ENCODE peak calls at places on chromosomes 4 and X, in eight cellular contexts. One of them, this sample, is unnamed.

GRCh38 chr4:113094802-113095201 is 45.3 kb downstream of the ANK2 start:
- DNase-seq in left ventricle myocardium inferior: no peak
- DNase-seq in fibroblast of pulmonary artery: peak
- DNase-seq in neural progenitor cell: peak
- DNase-seq in mucosa of descending colon: no peak
- DNase-seq in hepatocyte: peak
- DNase-seq in suprapubic skin: no peak
- DNase-seq in A549: peak
- DNase-seq in this sample: peak

GRCh38 chrX:48522291-48522690 is 683 bp downstream of the EBP start:
- DNase-seq in left ventricle myocardium inferior: no peak
- DNase-seq in fibroblast of pulmonary artery: no peak
- DNase-seq in neural progenitor cell: peak
- DNase-seq in mucosa of descending colon: peak
- DNase-seq in hepatocyte: peak
- DNase-seq in suprapubic skin: no peak
- DNase-seq in A549: no peak
- DNase-seq in this sample: no peak

GRCh38 chrX:56797966-56798711 is 69.1 kb downstream of the NBDY start:
- DNase-seq in left ventricle myocardium inferior: no peak
- DNase-seq in fibroblast of pulmonary artery: peak
- DNase-seq in neural progenitor cell: no peak
- DNase-seq in mucosa of descending colon: no peak
- DNase-seq in hepatocyte: no peak
- DNase-seq in suprapubic skin: peak
- DNase-seq in A549: no peak
- DNase-seq in this sample: no peak

GRCh38 chr4:169080970-169081369 is 70.9 kb upstream of the CBR4 start:
- DNase-seq in left ventricle myocardium inferior: no peak
- DNase-seq in fibroblast of pulmonary artery: peak
- DNase-seq in neural progenitor cell: no peak
- DNase-seq in mucosa of descending colon: no peak
- DNase-seq in hepatocyte: peak
- DNase-seq in suprapubic skin: no peak
- DNase-seq in A549: no peak
- DNase-seq in this sample: peak

GRCh38 chr4:107147864-107148263 is 111.8 kb upstream of the DKK2 start:
- DNase-seq in left ventricle myocardium inferior: no peak
- DNase-seq in fibroblast of pulmonary artery: no peak
- DNase-seq in neural progenitor cell: no peak
- DNase-seq in mucosa of descending colon: no peak
- DNase-seq in hepatocyte: no peak
- DNase-seq in suprapubic skin: no peak
- DNase-seq in A549: no peak
- DNase-seq in this sample: no peak

GRCh38 chr4:82823062-82823461 is 24.5 kb upstream of the SCD5 start:
- DNase-seq in left ventricle myocardium inferior: no peak
- DNase-seq in fibroblast of pulmonary artery: no peak
- DNase-seq in neural progenitor cell: no peak
- DNase-seq in mucosa of descending colon: no peak
- DNase-seq in hepatocyte: no peak
- DNase-seq in suprapubic skin: no peak
- DNase-seq in A549: no peak
- DNase-seq in this sample: peak

GRCh38 chr4:41070516-41071281 is 143.6 kb downstream of the APBB2 start:
- DNase-seq in left ventricle myocardium inferior: no peak
- DNase-seq in fibroblast of pulmonary artery: peak
- DNase-seq in neural progenitor cell: no peak
- DNase-seq in mucosa of descending colon: no peak
- DNase-seq in hepatocyte: no peak
- DNase-seq in suprapubic skin: no peak
- DNase-seq in A549: no peak
- DNase-seq in this sample: no peak

GRCh38 chrX:124343016-124343415 is 3.3 kb upstream of the SH2D1A start:
- DNase-seq in left ventricle myocardium inferior: no peak
- DNase-seq in fibroblast of pulmonary artery: no peak
- DNase-seq in neural progenitor cell: no peak
- DNase-seq in mucosa of descending colon: no peak
- DNase-seq in hepatocyte: no peak
- DNase-seq in suprapubic skin: no peak
- DNase-seq in A549: no peak
- DNase-seq in this sample: no peak

GRCh38 chrX:9644335-9644734 is 121.3 kb downstream of the GPR143 start:
- DNase-seq in left ventricle myocardium inferior: no peak
- DNase-seq in fibroblast of pulmonary artery: no peak
- DNase-seq in neural progenitor cell: no peak
- DNase-seq in mucosa of descending colon: no peak
- DNase-seq in hepatocyte: no peak
- DNase-seq in suprapubic skin: no peak
- DNase-seq in A549: no peak
- DNase-seq in this sample: no peak

GRCh38 chr4:163384434-163384833 is 40.7 kb downstream of the NPY5R start:
- DNase-seq in left ventricle myocardium inferior: no peak
- DNase-seq in fibroblast of pulmonary artery: no peak
- DNase-seq in neural progenitor cell: no peak
- DNase-seq in mucosa of descending colon: no peak
- DNase-seq in hepatocyte: no peak
- DNase-seq in suprapubic skin: no peak
- DNase-seq in A549: no peak
- DNase-seq in this sample: no peak

GRCh38 chrX:70030242-70030823 is 19.4 kb downstream of the AWAT2 start:
- DNase-seq in left ventricle myocardium inferior: no peak
- DNase-seq in fibroblast of pulmonary artery: peak
- DNase-seq in neural progenitor cell: peak
- DNase-seq in mucosa of descending colon: no peak
- DNase-seq in hepatocyte: peak
- DNase-seq in suprapubic skin: no peak
- DNase-seq in A549: peak
- DNase-seq in this sample: peak

GRCh38 chrX:141301017-141301416 is 58.7 kb upstream of the SPANXC start:
- DNase-seq in left ventricle myocardium inferior: no peak
- DNase-seq in fibroblast of pulmonary artery: no peak
- DNase-seq in neural progenitor cell: no peak
- DNase-seq in mucosa of descending colon: no peak
- DNase-seq in hepatocyte: no peak
- DNase-seq in suprapubic skin: no peak
- DNase-seq in A549: no peak
- DNase-seq in this sample: no peak

GRCh38 chr4:55358668-55359067 is 12.6 kb downstream of the SRD5A3 start:
- DNase-seq in left ventricle myocardium inferior: no peak
- DNase-seq in fibroblast of pulmonary artery: peak
- DNase-seq in neural progenitor cell: no peak
- DNase-seq in mucosa of descending colon: no peak
- DNase-seq in hepatocyte: no peak
- DNase-seq in suprapubic skin: no peak
- DNase-seq in A549: no peak
- DNase-seq in this sample: peak

GRCh38 chrX:2325076-2325784 is 175.5 kb downstream of the DHRSX start:
- DNase-seq in left ventricle myocardium inferior: peak
- DNase-seq in fibroblast of pulmonary artery: peak
- DNase-seq in neural progenitor cell: no peak
- DNase-seq in mucosa of descending colon: peak
- DNase-seq in hepatocyte: no peak
- DNase-seq in suprapubic skin: peak
- DNase-seq in A549: no peak
- DNase-seq in this sample: peak

GRCh38 chr4:56099378-56099786 is 150.6 kb downstream of the CEP135 start:
- DNase-seq in left ventricle myocardium inferior: no peak
- DNase-seq in fibroblast of pulmonary artery: no peak
- DNase-seq in neural progenitor cell: no peak
- DNase-seq in mucosa of descending colon: no peak
- DNase-seq in hepatocyte: no peak
- DNase-seq in suprapubic skin: no peak
- DNase-seq in A549: no peak
- DNase-seq in this sample: peak

GRCh38 chr4:149531861-149532260 is 283.8 kb downstream of the IQCM start:
- DNase-seq in left ventricle myocardium inferior: no peak
- DNase-seq in fibroblast of pulmonary artery: peak
- DNase-seq in neural progenitor cell: no peak
- DNase-seq in mucosa of descending colon: no peak
- DNase-seq in hepatocyte: peak
- DNase-seq in suprapubic skin: no peak
- DNase-seq in A549: no peak
- DNase-seq in this sample: peak

GRCh38 chr4:158236304-158237030 is 26.2 kb downstream of the TMEM144 start:
- DNase-seq in left ventricle myocardium inferior: no peak
- DNase-seq in fibroblast of pulmonary artery: peak
- DNase-seq in neural progenitor cell: no peak
- DNase-seq in mucosa of descending colon: no peak
- DNase-seq in hepatocyte: no peak
- DNase-seq in suprapubic skin: no peak
- DNase-seq in A549: no peak
- DNase-seq in this sample: no peak

GRCh38 chr4:25860586-25861421 is 2.0 kb downstream of the SEL1L3 start:
- DNase-seq in left ventricle myocardium inferior: no peak
- DNase-seq in fibroblast of pulmonary artery: peak
- DNase-seq in neural progenitor cell: no peak
- DNase-seq in mucosa of descending colon: no peak
- DNase-seq in hepatocyte: peak
- DNase-seq in suprapubic skin: no peak
- DNase-seq in A549: peak
- DNase-seq in this sample: no peak

GRCh38 chr4:38150021-38150671 is 189.9 kb downstream of the PTTG2 start:
- DNase-seq in left ventricle myocardium inferior: no peak
- DNase-seq in fibroblast of pulmonary artery: peak
- DNase-seq in neural progenitor cell: no peak
- DNase-seq in mucosa of descending colon: no peak
- DNase-seq in hepatocyte: no peak
- DNase-seq in suprapubic skin: peak
- DNase-seq in A549: no peak
- DNase-seq in this sample: peak

GRCh38 chr4:91114386-91114785 is 987.2 kb downstream of the CCSER1 start:
- DNase-seq in left ventricle myocardium inferior: no peak
- DNase-seq in fibroblast of pulmonary artery: no peak
- DNase-seq in neural progenitor cell: no peak
- DNase-seq in mucosa of descending colon: no peak
- DNase-seq in hepatocyte: no peak
- DNase-seq in suprapubic skin: no peak
- DNase-seq in A549: no peak
- DNase-seq in this sample: no peak

GRCh38 chrX:50941638-50942037 is 31.1 kb downstream of the BMP15 start:
- DNase-seq in left ventricle myocardium inferior: no peak
- DNase-seq in fibroblast of pulmonary artery: no peak
- DNase-seq in neural progenitor cell: peak
- DNase-seq in mucosa of descending colon: peak
- DNase-seq in hepatocyte: peak
- DNase-seq in suprapubic skin: no peak
- DNase-seq in A549: peak
- DNase-seq in this sample: no peak
- TF ChIP-seq CTCF in left ventricle myocardium inferior: peak
- TF ChIP-seq CTCF in fibroblast of pulmonary artery: peak
- TF ChIP-seq CTCF in neural progenitor cell: peak
- TF ChIP-seq CTCF in mucosa of descending colon: no peak
- TF ChIP-seq CTCF in hepatocyte: no peak
- TF ChIP-seq CTCF in suprapubic skin: no peak
- TF ChIP-seq CTCF in A549: peak
- TF ChIP-seq CTCF in this sample: no peak

GRCh38 chr4:140615451-140615850 is 46.7 kb upstream of the UCP1 start:
- DNase-seq in left ventricle myocardium inferior: no peak
- DNase-seq in fibroblast of pulmonary artery: no peak
- DNase-seq in neural progenitor cell: no peak
- DNase-seq in mucosa of descending colon: no peak
- DNase-seq in hepatocyte: no peak
- DNase-seq in suprapubic skin: no peak
- DNase-seq in A549: no peak
- DNase-seq in this sample: no peak

GRCh38 chr4:140611854-140612253 is 43.1 kb upstream of the UCP1 start:
- DNase-seq in left ventricle myocardium inferior: no peak
- DNase-seq in fibroblast of pulmonary artery: no peak
- DNase-seq in neural progenitor cell: no peak
- DNase-seq in mucosa of descending colon: no peak
- DNase-seq in hepatocyte: peak
- DNase-seq in suprapubic skin: no peak
- DNase-seq in A549: no peak
- DNase-seq in this sample: no peak

GRCh38 chr4:140607852-140608251 is 39.1 kb upstream of the UCP1 start:
- DNase-seq in left ventricle myocardium inferior: no peak
- DNase-seq in fibroblast of pulmonary artery: no peak
- DNase-seq in neural progenitor cell: no peak
- DNase-seq in mucosa of descending colon: no peak
- DNase-seq in hepatocyte: no peak
- DNase-seq in suprapubic skin: no peak
- DNase-seq in A549: no peak
- DNase-seq in this sample: no peak

GRCh38 chr4:140609548-140610425 is 41.0 kb upstream of the UCP1 start:
- DNase-seq in left ventricle myocardium inferior: no peak
- DNase-seq in fibroblast of pulmonary artery: peak
- DNase-seq in neural progenitor cell: peak
- DNase-seq in mucosa of descending colon: no peak
- DNase-seq in hepatocyte: peak
- DNase-seq in suprapubic skin: no peak
- DNase-seq in A549: peak
- DNase-seq in this sample: peak

GRCh38 chr4:140612356-140612755 is 43.6 kb upstream of the UCP1 start:
- DNase-seq in left ventricle myocardium inferior: no peak
- DNase-seq in fibroblast of pulmonary artery: no peak
- DNase-seq in neural progenitor cell: no peak
- DNase-seq in mucosa of descending colon: no peak
- DNase-seq in hepatocyte: no peak
- DNase-seq in suprapubic skin: no peak
- DNase-seq in A549: no peak
- DNase-seq in this sample: no peak
- H3K4me3 ChIP-seq in left ventricle myocardium inferior: no peak
- H3K4me3 ChIP-seq in fibroblast of pulmonary artery: no peak
- H3K4me3 ChIP-seq in neural progenitor cell: no peak
- H3K4me3 ChIP-seq in mucosa of descending colon: no peak
- H3K4me3 ChIP-seq in hepatocyte: no peak
- H3K4me3 ChIP-seq in suprapubic skin: no peak
- H3K4me3 ChIP-seq in A549: no peak
- H3K4me3 ChIP-seq in this sample: no peak

GRCh38 chr4:7042697-7043464 is at the start of gene TADA2B:
- DNase-seq in left ventricle myocardium inferior: peak
- DNase-seq in fibroblast of pulmonary artery: peak
- DNase-seq in neural progenitor cell: peak
- DNase-seq in mucosa of descending colon: peak
- DNase-seq in hepatocyte: peak
- DNase-seq in suprapubic skin: peak
- DNase-seq in A549: peak
- DNase-seq in this sample: peak
- TF ChIP-seq CTCF in left ventricle myocardium inferior: peak
- TF ChIP-seq CTCF in fibroblast of pulmonary artery: no peak
- TF ChIP-seq CTCF in neural progenitor cell: peak
- TF ChIP-seq CTCF in mucosa of descending colon: no peak
- TF ChIP-seq CTCF in hepatocyte: no peak
- TF ChIP-seq CTCF in suprapubic skin: peak
- TF ChIP-seq CTCF in A549: peak
- TF ChIP-seq CTCF in this sample: peak

GRCh38 chrX:150326843-150327242 is 36.3 kb upstream of the MAMLD1 start:
- DNase-seq in left ventricle myocardium inferior: no peak
- DNase-seq in fibroblast of pulmonary artery: no peak
- DNase-seq in neural progenitor cell: no peak
- DNase-seq in mucosa of descending colon: no peak
- DNase-seq in hepatocyte: no peak
- DNase-seq in suprapubic skin: no peak
- DNase-seq in A549: no peak
- DNase-seq in this sample: no peak

GRCh38 chrX:150324919-150325318 is 38.2 kb upstream of the MAMLD1 start:
- DNase-seq in left ventricle myocardium inferior: no peak
- DNase-seq in fibroblast of pulmonary artery: no peak
- DNase-seq in neural progenitor cell: no peak
- DNase-seq in mucosa of descending colon: no peak
- DNase-seq in hepatocyte: no peak
- DNase-seq in suprapubic skin: no peak
- DNase-seq in A549: no peak
- DNase-seq in this sample: peak

GRCh38 chrX:150324035-150324728 is 38.9 kb upstream of the MAMLD1 start:
- DNase-seq in left ventricle myocardium inferior: no peak
- DNase-seq in fibroblast of pulmonary artery: peak
- DNase-seq in neural progenitor cell: no peak
- DNase-seq in mucosa of descending colon: no peak
- DNase-seq in hepatocyte: peak
- DNase-seq in suprapubic skin: no peak
- DNase-seq in A549: peak
- DNase-seq in this sample: peak

GRCh38 chrX:150323020-150323419 is 40.1 kb upstream of the MAMLD1 start:
- DNase-seq in left ventricle myocardium inferior: no peak
- DNase-seq in fibroblast of pulmonary artery: no peak
- DNase-seq in neural progenitor cell: no peak
- DNase-seq in mucosa of descending colon: no peak
- DNase-seq in hepatocyte: no peak
- DNase-seq in suprapubic skin: no peak
- DNase-seq in A549: no peak
- DNase-seq in this sample: no peak
- H3K4me3 ChIP-seq in left ventricle myocardium inferior: no peak
- H3K4me3 ChIP-seq in fibroblast of pulmonary artery: no peak
- H3K4me3 ChIP-seq in neural progenitor cell: no peak
- H3K4me3 ChIP-seq in mucosa of descending colon: no peak
- H3K4me3 ChIP-seq in hepatocyte: no peak
- H3K4me3 ChIP-seq in suprapubic skin: no peak
- H3K4me3 ChIP-seq in A549: no peak
- H3K4me3 ChIP-seq in this sample: no peak